ENCODE peak calls at places on chromosomes 6 and 20, in ten cellular contexts. One of them, this sample, is unnamed.

GRCh38 chr6:4903751-4904370 is 100.0 kb downstream of the RPP40 start:
- DNase-seq in fibroblast of lung: no peak
- DNase-seq in CD8-positive, alpha-beta memory T cell: no peak
- DNase-seq in right cardiac atrium: no peak
- DNase-seq in breast epithelium: no peak
- DNase-seq in psoas muscle: no peak
- DNase-seq in cardiac muscle cell: no peak
- DNase-seq in CD4-positive, alpha-beta T cell: no peak
- DNase-seq in substantia nigra: no peak
- DNase-seq in neuronal stem cell: no peak
- DNase-seq in this sample: no peak

GRCh38 chr20:12570371-12570770 is 438.4 kb upstream of the SPTLC3 start:
- DNase-seq in fibroblast of lung: no peak
- DNase-seq in CD8-positive, alpha-beta memory T cell: no peak
- DNase-seq in substantia nigra: no peak
- DNase-seq in psoas muscle: no peak
- DNase-seq in cardiac muscle cell: peak
- DNase-seq in neuronal stem cell: peak
- DNase-seq in right cardiac atrium: no peak
- DNase-seq in breast epithelium: no peak
- DNase-seq in CD4-positive, alpha-beta T cell: no peak
- DNase-seq in this sample: no peak

GRCh38 chr6:154370545-154370944 is 13.9 kb upstream of the IPCEF1 start:
- DNase-seq in CD4-positive, alpha-beta T cell: no peak
- DNase-seq in breast epithelium: no peak
- DNase-seq in CD8-positive, alpha-beta memory T cell: no peak
- DNase-seq in fibroblast of lung: peak
- DNase-seq in right cardiac atrium: no peak
- DNase-seq in neuronal stem cell: no peak
- DNase-seq in psoas muscle: no peak
- DNase-seq in substantia nigra: no peak
- DNase-seq in cardiac muscle cell: peak
- DNase-seq in this sample: no peak

GRCh38 chr20:10074513-10074912 is 39.7 kb downstream of the ANKEF1 start:
- DNase-seq in fibroblast of lung: peak
- DNase-seq in neuronal stem cell: no peak
- DNase-seq in CD8-positive, alpha-beta memory T cell: no peak
- DNase-seq in right cardiac atrium: peak
- DNase-seq in breast epithelium: no peak
- DNase-seq in substantia nigra: no peak
- DNase-seq in cardiac muscle cell: no peak
- DNase-seq in psoas muscle: peak
- DNase-seq in CD4-positive, alpha-beta T cell: no peak
- DNase-seq in this sample: no peak

GRCh38 chr6:84976516-84977420 is 212.4 kb upstream of the TBX18 start:
- DNase-seq in cardiac muscle cell: no peak
- DNase-seq in CD4-positive, alpha-beta T cell: no peak
- DNase-seq in CD8-positive, alpha-beta memory T cell: no peak
- DNase-seq in neuronal stem cell: no peak
- DNase-seq in psoas muscle: no peak
- DNase-seq in right cardiac atrium: no peak
- DNase-seq in fibroblast of lung: no peak
- DNase-seq in breast epithelium: no peak
- DNase-seq in substantia nigra: no peak
- DNase-seq in this sample: no peak

GRCh38 chr6:4802312-4802935 is 26.2 kb downstream of the CDYL start:
- DNase-seq in neuronal stem cell: no peak
- DNase-seq in CD4-positive, alpha-beta T cell: no peak
- DNase-seq in right cardiac atrium: no peak
- DNase-seq in breast epithelium: no peak
- DNase-seq in substantia nigra: no peak
- DNase-seq in fibroblast of lung: no peak
- DNase-seq in psoas muscle: no peak
- DNase-seq in CD8-positive, alpha-beta memory T cell: no peak
- DNase-seq in cardiac muscle cell: no peak
- DNase-seq in this sample: no peak

GRCh38 chr6:3698021-3698420 is 53.5 kb downstream of the PXDC1 start:
- DNase-seq in right cardiac atrium: no peak
- DNase-seq in breast epithelium: no peak
- DNase-seq in CD4-positive, alpha-beta T cell: no peak
- DNase-seq in CD8-positive, alpha-beta memory T cell: no peak
- DNase-seq in psoas muscle: no peak
- DNase-seq in fibroblast of lung: no peak
- DNase-seq in substantia nigra: no peak
- DNase-seq in cardiac muscle cell: no peak
- DNase-seq in neuronal stem cell: no peak
- DNase-seq in this sample: no peak

GRCh38 chr6:170522565-170523183 is 30.4 kb downstream of the PSMB1 start:
- DNase-seq in psoas muscle: no peak
- DNase-seq in fibroblast of lung: peak
- DNase-seq in cardiac muscle cell: peak
- DNase-seq in CD8-positive, alpha-beta memory T cell: no peak
- DNase-seq in breast epithelium: no peak
- DNase-seq in right cardiac atrium: no peak
- DNase-seq in substantia nigra: no peak
- DNase-seq in CD4-positive, alpha-beta T cell: no peak
- DNase-seq in neuronal stem cell: peak
- DNase-seq in this sample: no peak

DNA sequence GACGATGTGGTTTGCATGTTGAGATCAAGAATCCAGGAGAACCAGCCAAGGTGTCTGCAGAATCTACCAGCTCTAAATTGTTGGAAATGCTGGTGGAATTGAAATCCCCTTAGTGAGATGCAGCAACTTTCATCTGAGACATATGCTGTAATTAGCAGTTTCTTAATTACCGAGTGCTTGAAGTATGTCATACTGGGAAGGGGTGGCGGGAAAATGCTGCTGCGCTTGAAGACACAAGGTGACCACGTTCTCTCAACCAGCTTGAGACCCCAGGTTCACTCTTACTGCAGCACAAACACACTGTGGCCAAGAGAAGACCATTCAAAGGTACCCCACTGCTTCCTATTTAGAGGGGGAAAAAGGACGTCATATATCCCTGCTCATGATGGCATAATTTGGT is 59.0 kb downstream of the PFDN4 start:
- DNase-seq in neuronal stem cell: no peak
- DNase-seq in CD8-positive, alpha-beta memory T cell: no peak
- DNase-seq in substantia nigra: no peak
- DNase-seq in psoas muscle: no peak
- DNase-seq in CD4-positive, alpha-beta T cell: no peak
- DNase-seq in right cardiac atrium: no peak
- DNase-seq in breast epithelium: no peak
- DNase-seq in cardiac muscle cell: no peak
- DNase-seq in fibroblast of lung: no peak
- DNase-seq in this sample: no peak
- H3K27ac ChIP-seq in neuronal stem cell: no peak
- H3K27ac ChIP-seq in CD8-positive, alpha-beta memory T cell: no peak
- H3K27ac ChIP-seq in substantia nigra: no peak
- H3K27ac ChIP-seq in psoas muscle: no peak
- H3K27ac ChIP-seq in CD4-positive, alpha-beta T cell: no peak
- H3K27ac ChIP-seq in right cardiac atrium: no peak
- H3K27ac ChIP-seq in breast epithelium: peak
- H3K27ac ChIP-seq in cardiac muscle cell: no peak
- H3K27ac ChIP-seq in fibroblast of lung: no peak
- H3K27ac ChIP-seq in this sample: no peak

DNA sequence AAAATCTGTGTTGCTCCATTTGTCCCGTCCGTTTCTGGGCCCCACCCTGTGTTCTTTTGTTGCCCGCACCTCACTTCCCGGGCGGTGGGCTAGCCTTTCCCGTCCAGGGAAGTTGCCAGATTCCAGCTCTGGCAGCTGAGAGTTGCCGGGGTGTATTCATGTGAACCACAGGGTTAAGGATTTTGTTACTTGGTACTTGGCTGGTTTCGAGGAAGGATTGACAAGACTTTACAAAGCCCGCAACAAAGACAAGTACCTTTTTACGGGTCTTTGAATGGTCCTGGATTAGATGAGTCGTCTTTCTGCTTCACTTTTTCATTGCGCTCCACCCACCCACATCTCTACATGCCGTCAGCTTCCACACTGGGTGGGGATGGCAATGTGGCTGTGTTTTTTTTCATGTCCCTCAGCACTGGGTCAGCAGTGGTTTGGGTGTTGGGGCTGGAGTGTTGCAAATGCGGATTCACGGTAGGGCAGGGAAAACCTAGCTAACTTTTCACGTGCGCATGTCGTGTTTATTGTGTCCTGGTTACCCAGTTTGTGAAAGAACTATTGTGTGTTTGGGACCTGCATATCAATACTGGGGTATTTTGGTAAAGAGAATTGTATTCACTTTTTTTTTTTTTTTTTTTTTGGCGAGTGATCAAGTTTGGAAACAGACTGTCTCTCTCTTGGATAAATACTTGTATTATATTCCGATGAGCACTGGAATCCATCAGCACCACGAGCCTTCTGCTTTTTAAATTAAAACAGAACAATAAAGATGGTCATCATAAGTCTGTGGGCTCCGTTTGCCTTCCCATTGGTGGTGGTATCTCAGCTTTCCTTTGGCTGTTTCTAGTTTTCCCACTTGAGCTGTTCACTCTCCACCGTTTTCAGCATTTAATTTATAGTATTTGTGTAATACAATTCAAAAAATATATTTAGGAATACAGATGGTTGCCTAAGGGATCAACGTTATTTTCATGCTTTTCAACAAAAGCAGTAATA is 1.2 kb downstream of the DUSP22 start:
- DNase-seq in breast epithelium: no peak
- DNase-seq in cardiac muscle cell: peak
- DNase-seq in neuronal stem cell: no peak
- DNase-seq in fibroblast of lung: peak
- DNase-seq in CD4-positive, alpha-beta T cell: no peak
- DNase-seq in substantia nigra: no peak
- DNase-seq in right cardiac atrium: peak
- DNase-seq in CD8-positive, alpha-beta memory T cell: no peak
- DNase-seq in psoas muscle: peak
- DNase-seq in this sample: no peak
- H3K27ac ChIP-seq in breast epithelium: peak
- H3K27ac ChIP-seq in cardiac muscle cell: peak
- H3K27ac ChIP-seq in neuronal stem cell: no peak
- H3K27ac ChIP-seq in fibroblast of lung: peak
- H3K27ac ChIP-seq in CD4-positive, alpha-beta T cell: peak
- H3K27ac ChIP-seq in substantia nigra: peak
- H3K27ac ChIP-seq in right cardiac atrium: peak
- H3K27ac ChIP-seq in CD8-positive, alpha-beta memory T cell: peak
- H3K27ac ChIP-seq in psoas muscle: peak
- H3K27ac ChIP-seq in this sample: peak

DNA sequence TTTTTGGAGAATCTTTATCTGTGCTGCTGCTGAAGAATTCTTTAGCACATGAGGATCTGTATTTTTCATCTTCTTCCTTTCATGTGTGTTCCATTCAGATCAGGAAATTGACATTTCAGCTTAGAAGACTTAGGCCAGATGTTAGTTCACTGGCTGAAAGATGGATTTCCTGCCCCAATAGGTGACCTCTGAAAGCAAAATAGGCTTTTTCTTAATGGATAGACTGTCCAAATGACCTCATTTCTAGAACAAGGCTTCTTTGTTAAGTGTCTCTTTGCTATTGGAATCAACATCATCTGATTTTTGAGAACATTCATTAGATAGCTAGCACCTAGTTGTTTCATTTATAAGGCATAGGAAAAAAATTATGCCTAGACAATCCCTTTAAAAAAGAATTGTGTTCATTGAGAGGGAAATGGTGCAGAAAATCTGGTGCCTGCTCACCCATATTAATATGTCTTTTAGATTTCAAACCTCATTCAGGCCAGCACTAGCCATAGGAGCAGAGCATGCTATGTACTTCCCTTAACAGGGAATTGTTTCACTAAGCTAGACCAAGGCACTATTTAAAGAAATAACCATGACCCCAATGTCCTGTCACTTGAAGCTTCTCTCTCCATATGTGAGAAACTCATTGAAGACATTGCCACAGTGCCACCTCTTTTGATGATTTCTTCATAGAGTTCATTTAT is 13.6 kb upstream of the SASH1 start:
- DNase-seq in substantia nigra: no peak
- DNase-seq in fibroblast of lung: no peak
- DNase-seq in right cardiac atrium: no peak
- DNase-seq in breast epithelium: no peak
- DNase-seq in CD8-positive, alpha-beta memory T cell: no peak
- DNase-seq in psoas muscle: no peak
- DNase-seq in cardiac muscle cell: no peak
- DNase-seq in CD4-positive, alpha-beta T cell: no peak
- DNase-seq in neuronal stem cell: no peak
- DNase-seq in this sample: no peak
- H3K27ac ChIP-seq in substantia nigra: peak
- H3K27ac ChIP-seq in fibroblast of lung: peak
- H3K27ac ChIP-seq in right cardiac atrium: no peak
- H3K27ac ChIP-seq in breast epithelium: peak
- H3K27ac ChIP-seq in CD8-positive, alpha-beta memory T cell: no peak
- H3K27ac ChIP-seq in psoas muscle: no peak
- H3K27ac ChIP-seq in cardiac muscle cell: no peak
- H3K27ac ChIP-seq in CD4-positive, alpha-beta T cell: no peak
- H3K27ac ChIP-seq in neuronal stem cell: no peak
- H3K27ac ChIP-seq in this sample: no peak

GRCh38 chr6:14924126-14925024 is 321.5 kb upstream of the JARID2 start:
- DNase-seq in fibroblast of lung: peak
- DNase-seq in psoas muscle: peak
- DNase-seq in cardiac muscle cell: peak
- DNase-seq in CD4-positive, alpha-beta T cell: no peak
- DNase-seq in right cardiac atrium: no peak
- DNase-seq in substantia nigra: no peak
- DNase-seq in CD8-positive, alpha-beta memory T cell: no peak
- DNase-seq in breast epithelium: no peak
- DNase-seq in neuronal stem cell: peak
- DNase-seq in this sample: no peak

GRCh38 chr6:14921170-14921569 is 324.7 kb upstream of the JARID2 start:
- DNase-seq in CD4-positive, alpha-beta T cell: no peak
- DNase-seq in cardiac muscle cell: no peak
- DNase-seq in CD8-positive, alpha-beta memory T cell: no peak
- DNase-seq in substantia nigra: no peak
- DNase-seq in right cardiac atrium: peak
- DNase-seq in psoas muscle: peak
- DNase-seq in fibroblast of lung: peak
- DNase-seq in neuronal stem cell: no peak
- DNase-seq in breast epithelium: no peak
- DNase-seq in this sample: peak

GRCh38 chr6:14921878-14922277 is 324.0 kb upstream of the JARID2 start:
- DNase-seq in psoas muscle: no peak
- DNase-seq in substantia nigra: no peak
- DNase-seq in CD4-positive, alpha-beta T cell: no peak
- DNase-seq in fibroblast of lung: peak
- DNase-seq in breast epithelium: no peak
- DNase-seq in CD8-positive, alpha-beta memory T cell: no peak
- DNase-seq in cardiac muscle cell: no peak
- DNase-seq in neuronal stem cell: peak
- DNase-seq in right cardiac atrium: no peak
- DNase-seq in this sample: no peak

GRCh38 chr6:14922706-14923105 is 323.2 kb upstream of the JARID2 start:
- DNase-seq in right cardiac atrium: no peak
- DNase-seq in breast epithelium: no peak
- DNase-seq in substantia nigra: no peak
- DNase-seq in neuronal stem cell: no peak
- DNase-seq in CD8-positive, alpha-beta memory T cell: no peak
- DNase-seq in CD4-positive, alpha-beta T cell: no peak
- DNase-seq in cardiac muscle cell: no peak
- DNase-seq in fibroblast of lung: no peak
- DNase-seq in psoas muscle: no peak
- DNase-seq in this sample: no peak

DNA sequence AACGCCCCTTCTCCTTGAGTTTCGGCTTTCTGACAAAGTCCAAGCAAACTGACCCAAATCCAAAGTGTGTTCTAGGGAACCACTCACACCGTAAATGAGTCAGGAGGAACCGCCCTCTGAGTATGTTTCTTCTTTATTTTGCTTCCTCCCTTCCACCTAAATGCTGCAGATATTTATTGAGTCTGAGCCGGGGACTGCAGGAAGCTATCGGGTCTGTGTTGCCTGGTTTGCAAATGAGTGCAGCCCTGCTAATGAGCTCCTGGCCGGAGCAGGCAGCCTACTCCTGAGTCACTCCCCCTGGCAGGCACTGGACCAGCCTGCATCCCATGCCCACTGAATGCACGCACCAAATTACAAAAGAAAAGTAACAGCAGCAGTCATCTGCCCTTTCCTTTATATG is 323.6 kb upstream of the JARID2 start:
- DNase-seq in fibroblast of lung: no peak
- DNase-seq in psoas muscle: peak
- DNase-seq in breast epithelium: no peak
- DNase-seq in right cardiac atrium: no peak
- DNase-seq in cardiac muscle cell: no peak
- DNase-seq in CD8-positive, alpha-beta memory T cell: no peak
- DNase-seq in neuronal stem cell: no peak
- DNase-seq in CD4-positive, alpha-beta T cell: no peak
- DNase-seq in substantia nigra: no peak
- DNase-seq in this sample: no peak
- H3K27ac ChIP-seq in fibroblast of lung: no peak
- H3K27ac ChIP-seq in psoas muscle: peak
- H3K27ac ChIP-seq in breast epithelium: no peak
- H3K27ac ChIP-seq in right cardiac atrium: no peak
- H3K27ac ChIP-seq in cardiac muscle cell: no peak
- H3K27ac ChIP-seq in CD8-positive, alpha-beta memory T cell: no peak
- H3K27ac ChIP-seq in neuronal stem cell: peak
- H3K27ac ChIP-seq in CD4-positive, alpha-beta T cell: no peak
- H3K27ac ChIP-seq in substantia nigra: no peak
- H3K27ac ChIP-seq in this sample: peak

This sample was measured in left lung.